ENCODE peak calls at places on chromosomes 12 and 14, in eight cellular contexts. Y, M, W, F, C, P, B and Z are unnamed samples. For H3K36me3, the result is how much of the 10 kb centered on the place peaks cover.

GRCh38 chr14:66572836-66573235 is 64.9 kb downstream of the GPHN start:
- DNase-seq in F (no peak), P (no peak), Y (no peak), W (no peak), C (no peak), B (no peak), M (no peak), Z (no peak)

GRCh38 chr14:104138098-104138890 is at the start of gene KIF26A:
- DNase-seq in M (peak), F (peak), W (peak), B (peak), P (peak), Y (peak), C (no peak), Z (no peak)

GRCh38 chr12:125015680-125016310 is 22.4 kb downstream of the BRI3BP start:
- DNase-seq in Y (no peak), F (no peak), C (no peak), W (no peak), B (no peak), M (no peak), P (no peak), Z (no peak)

GRCh38 chr12:123491056-123491455 is 33.1 kb downstream of the SNRNP35 start:
- DNase-seq in B (no peak), C (no peak), P (no peak), W (no peak), M (no peak), Y (no peak), F (no peak), Z (no peak)

GRCh38 chr14:91008759-91009409 is 51.6 kb downstream of the RPS6KA5 start:
- DNase-seq in C (no peak), F (no peak), M (no peak), P (no peak), B (no peak), W (no peak), Y (no peak), Z (no peak)

GRCh38 chr12:66130267-66131066 is at the start of gene LLPH:
- DNase-seq in Y (peak), B (peak), M (peak), F (peak), W (peak), P (peak), C (peak), Z (peak)

GRCh38 chr14:79016828-79017505 is 846.8 kb downstream of the NRXN3 start:
- DNase-seq in P (no peak), C (peak), M (no peak), B (no peak), W (no peak), Y (no peak), F (peak), Z (no peak)

GRCh38 chr12:52370906-52371608 is 3.8 kb upstream of the KRT85 start:
- DNase-seq in B (peak), F (peak), Y (peak), W (no peak), C (peak), P (no peak), M (no peak), Z (no peak)

GRCh38 chr14:101083564-101084435 is 180.3 kb upstream of the RTL1 start:
- DNase-seq in Y (no peak), F (no peak), C (no peak), B (no peak), M (peak), W (no peak), P (peak), Z (no peak)

GRCh38 chr12:75781532-75782046 is 250.0 kb downstream of the PHLDA1 start:
- DNase-seq in M (no peak), P (no peak), Y (no peak), B (no peak), C (no peak), F (peak), W (no peak), Z (no peak)

GRCh38 chr12:69196302-69197288 is 42.8 kb upstream of the CPSF6 start:
- DNase-seq in W (no peak), Y (no peak), M (peak), P (peak), F (peak), C (no peak), B (no peak), Z (peak)

GRCh38 chr14:100237735-100238418 is 1.1 kb upstream of the YY1 start:
- DNase-seq in F (peak), Y (peak), P (peak), B (peak), C (no peak), W (peak), M (peak), Z (peak)

GRCh38 chr12:112169966-112170365 is 44.6 kb downstream of the TRAFD1 start:
- DNase-seq in P (no peak), W (no peak), B (no peak), Y (no peak), C (no peak), M (no peak), F (no peak), Z (no peak)

GRCh38 chr12:14694145-14694544 is 2.3 kb downstream of the GUCY2C start:
- DNase-seq in M (no peak), W (no peak), Y (no peak), C (no peak), B (no peak), P (no peak), F (no peak), Z (no peak)

GRCh38 chr14:105939810-105940508 is 413.6 kb downstream of the TMEM121 start:
- DNase-seq in C (no peak), P (no peak), M (no peak), B (no peak), Y (no peak), F (no peak), W (no peak), Z (no peak)

GRCh38 chr14:35332517-35333346 is 40.5 kb downstream of the PSMA6 start:
- DNase-seq in P (peak), M (peak), C (no peak), F (no peak), Y (no peak), B (no peak), W (no peak), Z (no peak)

GRCh38 chr14:29757188-29757680 is 170.4 kb downstream of the PRKD1 start:
- DNase-seq in F (no peak), M (peak), P (no peak), C (no peak), B (no peak), W (no peak), Y (no peak), Z (no peak)

GRCh38 chr14:100885196-100886030 is 18.1 kb downstream of the RTL1 start:
- DNase-seq in F (no peak), C (no peak), B (peak), W (no peak), P (no peak), M (no peak), Y (no peak), Z (no peak)

GRCh38 chr12:69442894-69443293 is 27.3 kb upstream of the FRS2 start:
- DNase-seq in M (no peak), C (no peak), B (no peak), W (no peak), Y (no peak), P (peak), F (peak), Z (no peak)

GRCh38 chr12:54701940-54702592 is 53.9 kb upstream of the DCD start:
- DNase-seq in B (no peak), Y (no peak), W (no peak), C (no peak), P (no peak), M (peak), F (peak), Z (no peak)

GRCh38 chr14:21405097-21405496 is 21.3 kb upstream of the SUPT16H start:
- DNase-seq in C (no peak), M (no peak), P (no peak), B (no peak), F (peak), W (no peak), Y (no peak), Z (no peak)

GRCh38 chr12:52801773-52802172 is 5.9 kb upstream of the KRT3 start:
- DNase-seq in P (no peak), Y (no peak), B (no peak), C (no peak), W (no peak), F (no peak), M (no peak), Z (no peak)

GRCh38 chr12:111842556-111843396 is 748 bp downstream of the MAPKAPK5 start:
- DNase-seq in M (peak), W (no peak), B (no peak), C (no peak), P (peak), F (peak), Y (no peak), Z (no peak)

GRCh38 chr12:118773956-118774723 is 207.2 kb upstream of the SRRM4 start:
- DNase-seq in B (no peak), Y (no peak), F (no peak), W (no peak), C (no peak), P (peak), M (peak), Z (no peak)

GRCh38 chr14:74573421-74574091 is 38.5 kb downstream of the LTBP2 start:
- DNase-seq in C (no peak), P (peak), B (peak), Y (no peak), W (no peak), M (peak), F (peak), Z (no peak)

GRCh38 chr12:104573-105081 is 38.1 kb downstream of the IQSEC3 start:
- DNase-seq in Y (peak), C (no peak), W (no peak), P (peak), M (peak), B (no peak), F (no peak), Z (no peak)

GRCh38 chr14:31263485-31264133 is 56.0 kb upstream of the HECTD1 start:
- DNase-seq in F (peak), C (peak), B (no peak), M (no peak), P (peak), W (no peak), Y (peak), Z (peak)

GRCh38 chr12:13836116-13836515 is 145.3 kb downstream of the GRIN2B start:
- DNase-seq in C (no peak), M (no peak), P (no peak), Y (no peak), F (no peak), W (no peak), B (no peak), Z (no peak)

GRCh38 chr12:52613363-52614030 is 4.9 kb downstream of the KRT73 start:
- DNase-seq in P (peak), C (no peak), M (no peak), Y (no peak), B (no peak), W (no peak), F (no peak), Z (no peak)

GRCh38 chr14:101830271-101830670 is 68.8 kb downstream of the PPP2R5C start:
- DNase-seq in M (no peak), Y (no peak), B (no peak), P (no peak), F (no peak), C (no peak), W (no peak), Z (no peak)

GRCh38 chr12:22600226-22600625 is 24.7 kb upstream of the ETNK1 start:
- DNase-seq in Y (no peak), F (no peak), M (no peak), B (no peak), W (no peak), C (no peak), P (no peak), Z (no peak)

GRCh38 chr14:52873694-52874093 is 77.2 kb downstream of the FERMT2 start:
- DNase-seq in B (peak), F (no peak), W (no peak), Y (no peak), M (no peak), P (no peak), C (no peak), Z (no peak)

GRCh38 chr12:102543494-102543893 is 63.1 kb upstream of the IGF1 start:
- DNase-seq in B (no peak), Y (no peak), C (no peak), W (no peak), F (no peak), M (peak), P (peak), Z (no peak)

GRCh38 chr14:70332015-70332414 is 27.5 kb downstream of the COX16 start:
- DNase-seq in F (no peak), M (no peak), P (no peak), B (no peak), Y (no peak), W (no peak), C (no peak), Z (no peak)

GRCh38 chr14:70333703-70334102 is 25.8 kb downstream of the COX16 start:
- DNase-seq in P (no peak), B (no peak), M (no peak), F (no peak), W (no peak), Y (no peak), C (no peak), Z (no peak)

GRCh38 chr14:70338550-70338949 is 20.9 kb downstream of the COX16 start:
- DNase-seq in Y (no peak), C (no peak), W (no peak), M (no peak), P (no peak), F (no peak), B (no peak), Z (no peak)

GRCh38 chr14:70330596-70330995 is 28.9 kb downstream of the COX16 start:
- DNase-seq in P (no peak), Y (no peak), W (no peak), B (no peak), M (no peak), C (no peak), F (no peak), Z (no peak)

DNA sequence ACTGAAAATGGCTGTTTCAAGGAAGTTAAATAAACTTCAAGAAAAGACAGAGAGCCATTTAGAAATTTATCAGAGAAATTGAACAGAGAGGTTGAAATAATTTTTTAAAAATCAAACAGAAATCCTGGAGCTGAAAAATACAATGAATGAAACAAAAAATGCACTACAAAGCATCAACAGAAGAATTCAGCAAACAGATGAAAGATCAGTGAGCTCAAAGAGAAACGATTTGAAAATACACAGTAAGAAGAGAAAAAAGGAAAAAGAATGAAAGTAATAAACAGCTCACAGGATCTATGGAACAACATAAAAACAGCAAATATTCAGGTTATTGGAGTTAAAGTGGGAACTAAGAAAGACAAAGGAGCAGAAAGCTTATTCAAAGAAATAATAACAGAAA is 26.2 kb downstream of the COX16 start:
- DNase-seq in F (no peak), Y (no peak), M (no peak), P (no peak), B (no peak), C (no peak), W (no peak), Z (no peak)
- H3K36me3 ChIP-seq in F (under half), Y (under half), M (under half), P (under half), B (under half), C (under half), W (under half), Z (under half)

GRCh38 chr12:58504539-58504938 is 415.8 kb downstream of the LRIG3 start:
- DNase-seq in Y (no peak), B (no peak), M (no peak), W (no peak), F (peak), C (no peak), P (no peak), Z (no peak)

GRCh38 chr12:58513866-58514265 is 406.4 kb downstream of the LRIG3 start:
- DNase-seq in P (no peak), W (no peak), B (no peak), M (no peak), C (no peak), Y (no peak), F (no peak), Z (no peak)

GRCh38 chr12:58503731-58504520 is 416.4 kb downstream of the LRIG3 start:
- DNase-seq in F (no peak), W (no peak), C (no peak), P (no peak), B (no peak), M (no peak), Y (no peak), Z (no peak)

GRCh38 chr12:58509116-58509885 is 411.0 kb downstream of the LRIG3 start:
- DNase-seq in B (no peak), M (no peak), Y (no peak), P (no peak), F (peak), C (no peak), W (no peak), Z (no peak)
- TF ChIP-seq CTCF in B (no peak), M (no peak), Y (no peak), P (no peak), F (no peak), C (no peak), W (no peak), Z (no peak)

GRCh38 chr12:131919366-131920156 is 9.5 kb upstream of the PUS1 start:
- DNase-seq in C (no peak), M (no peak), F (no peak), W (no peak), P (no peak), B (peak), Y (no peak), Z (no peak)
- H3K36me3 ChIP-seq in C (under half), M (under half), F (under half), W (half or more), P (under half), B (half or more), Y (under half), Z (under half)

DNA sequence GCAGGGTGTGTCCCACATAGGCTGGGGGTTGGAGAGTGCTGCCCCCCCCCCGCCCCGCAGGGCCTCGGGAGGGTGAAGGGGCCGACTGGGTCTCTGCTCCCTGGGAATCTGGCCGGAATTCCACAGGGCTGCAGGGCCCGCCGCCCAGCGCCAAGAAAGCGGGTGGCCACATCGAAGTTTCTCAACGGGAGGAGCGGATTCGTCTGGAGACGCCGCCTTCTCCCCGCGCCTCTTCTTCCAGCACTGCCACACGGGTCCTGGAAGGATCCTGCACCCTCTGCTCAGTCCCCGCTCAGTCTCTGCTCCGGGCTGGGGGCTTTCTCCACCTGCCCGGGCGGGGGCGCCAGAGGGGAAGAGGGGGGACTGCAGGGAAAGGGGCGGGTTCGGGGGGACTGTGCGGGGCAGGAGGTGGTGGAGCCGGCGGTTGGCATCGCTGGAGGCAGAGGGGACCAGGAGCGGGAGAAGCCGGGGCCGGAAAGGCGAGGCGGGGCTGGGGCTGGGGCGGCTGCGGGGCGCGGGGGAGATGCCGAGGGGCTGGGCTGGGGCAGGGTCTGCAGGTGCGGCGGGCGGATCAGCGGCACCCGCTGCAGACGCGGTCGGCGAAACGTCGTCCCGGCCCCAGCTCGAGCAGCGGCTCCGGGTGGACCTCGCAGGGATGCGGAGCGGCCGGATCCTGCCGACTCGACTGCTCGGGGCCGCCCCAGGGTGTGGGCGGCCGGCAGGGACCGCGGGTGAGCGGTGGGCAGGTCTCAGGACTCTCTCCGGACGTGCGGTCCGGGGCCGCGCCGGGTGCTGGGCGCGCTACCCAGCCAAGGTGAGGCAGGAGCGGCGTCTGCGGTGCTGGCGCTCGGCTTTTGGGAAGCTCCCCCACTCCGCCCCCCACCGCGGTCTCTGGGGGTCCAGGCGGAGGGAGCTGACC is 811.4 kb upstream of the TMEM132C start:
- DNase-seq in F (no peak), W (no peak), P (peak), C (no peak), M (peak), B (no peak), Y (no peak), Z (no peak)
- TF ChIP-seq CTCF in F (no peak), W (no peak), P (peak), C (peak), M (peak), B (no peak), Y (no peak), Z (no peak)

GRCh38 chr14:22689186-22689585 is 45.0 kb upstream of the OR6J1 start:
- DNase-seq in M (no peak), B (no peak), C (peak), P (no peak), Y (no peak), W (no peak), F (peak), Z (no peak)
- H3K36me3 ChIP-seq in M (under half), B (under half), C (under half), P (under half), Y (under half), W (under half), F (under half), Z (under half)

DNA sequence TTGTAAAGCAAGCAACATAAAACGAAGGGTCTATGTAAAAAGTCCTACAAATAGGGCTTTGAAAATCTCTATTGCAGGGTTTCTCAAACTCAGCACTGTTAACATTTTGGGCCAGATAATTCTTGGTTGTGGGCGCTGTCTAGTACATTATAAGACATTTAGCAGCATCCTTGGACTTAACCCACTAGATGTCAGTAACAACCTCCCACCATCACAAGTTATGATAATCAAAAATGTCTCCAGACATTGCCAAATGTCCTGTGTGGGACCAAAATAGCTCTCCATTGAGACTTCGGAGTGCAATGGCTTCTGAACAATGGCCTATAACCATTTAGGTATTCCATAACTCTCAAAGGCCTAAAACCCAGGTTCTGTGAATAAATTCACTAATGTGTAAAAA is 22.9 kb upstream of the DHRS7 start:
- DNase-seq in M (no peak), P (no peak), W (no peak), C (no peak), B (no peak), F (no peak), Y (no peak), Z (no peak)
- TF ChIP-seq CTCF in M (no peak), P (no peak), W (no peak), C (peak), B (no peak), F (no peak), Y (no peak), Z (no peak)

GRCh38 chr14:88493392-88494185 is 61.2 kb downstream of the PTPN21 start:
- DNase-seq in W (no peak), B (no peak), M (no peak), P (no peak), F (no peak), C (no peak), Y (no peak), Z (no peak)

GRCh38 chr14:88500611-88501010 is 54.2 kb downstream of the PTPN21 start:
- DNase-seq in F (no peak), M (no peak), W (no peak), C (no peak), B (no peak), P (no peak), Y (no peak), Z (no peak)

GRCh38 chr14:88492272-88493089 is 62.3 kb downstream of the PTPN21 start:
- DNase-seq in P (peak), C (peak), W (peak), F (peak), Y (peak), M (peak), B (no peak), Z (peak)

GRCh38 chr14:88499225-88499624 is 55.6 kb downstream of the PTPN21 start:
- DNase-seq in Y (no peak), M (no peak), F (no peak), C (no peak), P (no peak), B (no peak), W (no peak), Z (no peak)

DNA sequence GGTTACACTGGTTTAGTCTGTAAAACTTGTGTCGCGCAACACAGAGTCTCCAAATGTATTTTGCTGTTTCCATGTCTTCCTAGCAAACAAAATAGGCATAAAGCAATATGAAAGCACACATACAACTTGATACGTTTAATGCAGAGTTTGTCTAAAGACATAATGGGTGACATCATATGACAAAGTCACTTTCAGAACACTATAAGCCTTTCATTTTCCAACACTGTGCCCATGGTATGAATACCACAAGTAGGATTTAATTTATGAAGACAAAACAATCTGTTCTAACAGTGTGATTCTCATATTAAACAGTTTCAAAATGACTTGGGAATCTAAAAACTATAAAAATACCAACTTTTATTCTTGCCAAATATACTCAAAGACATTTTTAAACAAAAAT is 58.4 kb downstream of the PTPN21 start:
- DNase-seq in B (no peak), F (no peak), Y (no peak), W (no peak), P (no peak), M (no peak), C (no peak), Z (no peak)
- H3K36me3 ChIP-seq in B (half or more), F (under half), Y (under half), W (under half), P (half or more), M (under half), C (under half), Z (under half)